ENCODE peak calls at places on chromosomes 2 and 18, in eight cellular contexts. One of them, this sample, is unnamed.

GRCh38 chr2:171447675-171448074 is 13.6 kb downstream of the DCAF17 start:
- DNase-seq in prostate gland: no peak
- DNase-seq in H1: no peak
- DNase-seq in K562: no peak
- DNase-seq in sigmoid colon: no peak
- DNase-seq in spleen: no peak
- DNase-seq in suprapubic skin: no peak
- DNase-seq in HepG2: no peak
- DNase-seq in this sample: no peak

GRCh38 chr2:203225423-203226039 is 13.3 kb upstream of the CYP20A1 start:
- DNase-seq in sigmoid colon: no peak
- DNase-seq in HepG2: peak
- DNase-seq in prostate gland: no peak
- DNase-seq in spleen: peak
- DNase-seq in H1: peak
- DNase-seq in K562: no peak
- DNase-seq in suprapubic skin: no peak
- DNase-seq in this sample: no peak

GRCh38 chr2:207012461-207012860 is 73.1 kb downstream of the CPO start:
- DNase-seq in suprapubic skin: no peak
- DNase-seq in H1: no peak
- DNase-seq in HepG2: no peak
- DNase-seq in K562: no peak
- DNase-seq in spleen: no peak
- DNase-seq in prostate gland: no peak
- DNase-seq in sigmoid colon: no peak
- DNase-seq in this sample: no peak

GRCh38 chr18:27017901-27018500 is 152.5 kb upstream of the AQP4 start:
- DNase-seq in HepG2: peak
- DNase-seq in sigmoid colon: no peak
- DNase-seq in K562: no peak
- DNase-seq in prostate gland: no peak
- DNase-seq in suprapubic skin: no peak
- DNase-seq in H1: no peak
- DNase-seq in spleen: no peak
- DNase-seq in this sample: no peak

GRCh38 chr18:27713727-27714080 is 463.2 kb downstream of the CDH2 start:
- DNase-seq in HepG2: no peak
- DNase-seq in H1: no peak
- DNase-seq in suprapubic skin: no peak
- DNase-seq in K562: no peak
- DNase-seq in prostate gland: no peak
- DNase-seq in spleen: no peak
- DNase-seq in sigmoid colon: no peak
- DNase-seq in this sample: no peak

GRCh38 chr2:49585921-49586320 is 431.6 kb upstream of the FSHR start:
- DNase-seq in spleen: no peak
- DNase-seq in prostate gland: no peak
- DNase-seq in HepG2: no peak
- DNase-seq in K562: no peak
- DNase-seq in sigmoid colon: no peak
- DNase-seq in H1: no peak
- DNase-seq in suprapubic skin: no peak
- DNase-seq in this sample: no peak

GRCh38 chr18:79366177-79367094 is 29.3 kb upstream of the NFATC1 start:
- DNase-seq in HepG2: no peak
- DNase-seq in K562: no peak
- DNase-seq in suprapubic skin: no peak
- DNase-seq in spleen: no peak
- DNase-seq in sigmoid colon: no peak
- DNase-seq in prostate gland: no peak
- DNase-seq in H1: no peak
- DNase-seq in this sample: no peak

GRCh38 chr2:109721626-109722025 is 72.5 kb upstream of the RGPD5 start:
- DNase-seq in sigmoid colon: no peak
- DNase-seq in H1: peak
- DNase-seq in K562: no peak
- DNase-seq in HepG2: no peak
- DNase-seq in prostate gland: peak
- DNase-seq in suprapubic skin: peak
- DNase-seq in spleen: no peak
- DNase-seq in this sample: peak

GRCh38 chr18:68817584-68817983 is 19.7 kb downstream of the CCDC102B start:
- DNase-seq in sigmoid colon: no peak
- DNase-seq in suprapubic skin: no peak
- DNase-seq in H1: no peak
- DNase-seq in spleen: no peak
- DNase-seq in HepG2: no peak
- DNase-seq in prostate gland: no peak
- DNase-seq in K562: no peak
- DNase-seq in this sample: no peak

DNA sequence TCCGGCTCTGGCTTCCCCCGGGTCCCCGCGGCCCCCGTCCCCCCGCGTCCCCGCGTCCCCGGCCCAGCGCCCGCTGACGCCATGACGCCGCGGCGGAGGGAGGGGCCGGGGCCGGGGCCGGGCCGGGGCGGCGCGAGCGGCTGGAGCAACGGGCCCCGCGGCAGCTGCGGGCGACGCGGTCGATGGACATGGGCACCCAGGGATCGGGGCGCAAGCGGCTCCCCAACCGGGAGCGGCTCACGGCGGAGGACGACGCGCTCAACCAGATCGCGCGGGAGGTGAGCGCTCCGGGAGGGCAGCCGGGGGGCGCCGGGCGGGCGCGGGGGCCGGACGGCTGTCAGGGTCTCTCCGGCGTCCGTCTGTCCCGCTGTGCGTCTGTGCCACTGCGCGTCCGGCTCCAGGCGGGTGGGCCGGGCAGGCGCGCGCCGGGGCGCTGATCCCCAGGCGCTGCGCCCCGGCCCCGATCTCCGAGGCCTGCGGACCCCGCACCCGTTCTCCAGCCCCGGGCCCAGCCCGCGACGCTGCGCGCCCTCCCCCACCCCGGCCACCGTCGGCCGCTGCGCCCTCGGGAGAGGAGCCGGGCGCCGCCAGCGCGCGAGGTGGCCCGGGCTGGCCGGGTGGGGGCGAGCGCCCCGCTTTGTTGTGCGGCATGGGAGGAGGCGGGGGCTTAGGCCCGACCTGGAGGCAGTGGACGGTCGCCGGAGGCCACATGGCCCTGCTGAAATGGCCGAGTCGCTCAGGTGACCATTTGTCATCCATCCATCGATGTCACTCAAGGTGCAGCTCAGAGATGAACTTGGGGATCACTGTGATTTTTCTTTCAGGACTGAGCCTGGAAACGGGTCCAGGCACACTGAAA is at the start of gene LRRFIP1:
- DNase-seq in sigmoid colon: peak
- DNase-seq in K562: no peak
- DNase-seq in suprapubic skin: no peak
- DNase-seq in prostate gland: no peak
- DNase-seq in HepG2: no peak
- DNase-seq in H1: peak
- DNase-seq in spleen: peak
- DNase-seq in this sample: peak
- TF ChIP-seq POLR2A in sigmoid colon: no peak
- TF ChIP-seq POLR2A in K562: no peak
- TF ChIP-seq POLR2A in suprapubic skin: no peak
- TF ChIP-seq POLR2A in prostate gland: no peak
- TF ChIP-seq POLR2A in HepG2: no peak
- TF ChIP-seq POLR2A in H1: no peak
- TF ChIP-seq POLR2A in spleen: no peak
- TF ChIP-seq POLR2A in this sample: no peak

GRCh38 chr2:24886114-24886501 is 33.9 kb downstream of the ADCY3 start:
- DNase-seq in H1: no peak
- DNase-seq in HepG2: no peak
- DNase-seq in sigmoid colon: no peak
- DNase-seq in K562: no peak
- DNase-seq in suprapubic skin: no peak
- DNase-seq in spleen: no peak
- DNase-seq in prostate gland: no peak
- DNase-seq in this sample: no peak

GRCh38 chr2:24881158-24881557 is 38.9 kb downstream of the ADCY3 start:
- DNase-seq in prostate gland: no peak
- DNase-seq in sigmoid colon: no peak
- DNase-seq in suprapubic skin: no peak
- DNase-seq in HepG2: no peak
- DNase-seq in K562: no peak
- DNase-seq in H1: no peak
- DNase-seq in spleen: no peak
- DNase-seq in this sample: no peak

GRCh38 chr2:24885221-24886113 is 34.6 kb downstream of the ADCY3 start:
- DNase-seq in H1: no peak
- DNase-seq in spleen: no peak
- DNase-seq in sigmoid colon: no peak
- DNase-seq in suprapubic skin: no peak
- DNase-seq in prostate gland: no peak
- DNase-seq in HepG2: no peak
- DNase-seq in K562: no peak
- DNase-seq in this sample: no peak

GRCh38 chr2:24881623-24882022 is 38.4 kb downstream of the ADCY3 start:
- DNase-seq in sigmoid colon: no peak
- DNase-seq in HepG2: no peak
- DNase-seq in H1: no peak
- DNase-seq in spleen: no peak
- DNase-seq in K562: peak
- DNase-seq in prostate gland: no peak
- DNase-seq in suprapubic skin: no peak
- DNase-seq in this sample: no peak

GRCh38 chr2:24883946-24884345 is 36.1 kb downstream of the ADCY3 start:
- DNase-seq in suprapubic skin: no peak
- DNase-seq in H1: no peak
- DNase-seq in spleen: no peak
- DNase-seq in sigmoid colon: no peak
- DNase-seq in prostate gland: no peak
- DNase-seq in K562: no peak
- DNase-seq in HepG2: no peak
- DNase-seq in this sample: no peak
- H3K4me3 ChIP-seq in suprapubic skin: no peak
- H3K4me3 ChIP-seq in H1: no peak
- H3K4me3 ChIP-seq in spleen: no peak
- H3K4me3 ChIP-seq in sigmoid colon: no peak
- H3K4me3 ChIP-seq in prostate gland: no peak
- H3K4me3 ChIP-seq in K562: no peak
- H3K4me3 ChIP-seq in HepG2: no peak
- H3K4me3 ChIP-seq in this sample: no peak

GRCh38 chr2:229917793-229918192 is 4.0 kb downstream of the TRIP12 start:
- DNase-seq in sigmoid colon: no peak
- DNase-seq in K562: no peak
- DNase-seq in suprapubic skin: no peak
- DNase-seq in spleen: no peak
- DNase-seq in HepG2: no peak
- DNase-seq in H1: no peak
- DNase-seq in prostate gland: no peak
- DNase-seq in this sample: no peak

GRCh38 chr2:229920011-229920781 is 1.6 kb downstream of the TRIP12 start:
- DNase-seq in HepG2: peak
- DNase-seq in prostate gland: peak
- DNase-seq in sigmoid colon: no peak
- DNase-seq in suprapubic skin: no peak
- DNase-seq in spleen: peak
- DNase-seq in K562: no peak
- DNase-seq in H1: no peak
- DNase-seq in this sample: no peak

GRCh38 chr2:229922449-229923386 is at the start of gene FBXO36:
- DNase-seq in H1: no peak
- DNase-seq in sigmoid colon: no peak
- DNase-seq in prostate gland: peak
- DNase-seq in HepG2: peak
- DNase-seq in spleen: peak
- DNase-seq in K562: peak
- DNase-seq in suprapubic skin: peak
- DNase-seq in this sample: peak

GRCh38 chr2:229921892-229922448 is at the start of gene TRIP12:
- DNase-seq in prostate gland: peak
- DNase-seq in H1: peak
- DNase-seq in HepG2: peak
- DNase-seq in spleen: peak
- DNase-seq in suprapubic skin: peak
- DNase-seq in K562: peak
- DNase-seq in sigmoid colon: peak
- DNase-seq in this sample: peak

GRCh38 chr2:229921101-229921891 is 513 bp downstream of the TRIP12 start:
- DNase-seq in H1: peak
- DNase-seq in sigmoid colon: peak
- DNase-seq in spleen: peak
- DNase-seq in suprapubic skin: peak
- DNase-seq in prostate gland: peak
- DNase-seq in HepG2: peak
- DNase-seq in K562: peak
- DNase-seq in this sample: peak
- TF ChIP-seq POLR2AphosphoS5 in H1: no peak
- TF ChIP-seq POLR2AphosphoS5 in sigmoid colon: no peak
- TF ChIP-seq POLR2AphosphoS5 in spleen: peak
- TF ChIP-seq POLR2AphosphoS5 in suprapubic skin: no peak
- TF ChIP-seq POLR2AphosphoS5 in prostate gland: peak
- TF ChIP-seq POLR2AphosphoS5 in HepG2: peak
- TF ChIP-seq POLR2AphosphoS5 in K562: no peak
- TF ChIP-seq POLR2AphosphoS5 in this sample: no peak

GRCh38 chr18:12281861-12282260 is 26.2 kb upstream of the TUBB6 start:
- DNase-seq in H1: no peak
- DNase-seq in sigmoid colon: no peak
- DNase-seq in HepG2: no peak
- DNase-seq in prostate gland: no peak
- DNase-seq in suprapubic skin: no peak
- DNase-seq in spleen: no peak
- DNase-seq in K562: no peak
- DNase-seq in this sample: no peak

GRCh38 chr18:12276736-12277554 is 22.8 kb downstream of the CIDEA start:
- DNase-seq in prostate gland: no peak
- DNase-seq in H1: no peak
- DNase-seq in suprapubic skin: no peak
- DNase-seq in sigmoid colon: peak
- DNase-seq in K562: no peak
- DNase-seq in spleen: no peak
- DNase-seq in HepG2: no peak
- DNase-seq in this sample: no peak

GRCh38 chr18:12278153-12278764 is 24.1 kb downstream of the CIDEA start:
- DNase-seq in sigmoid colon: no peak
- DNase-seq in H1: no peak
- DNase-seq in spleen: no peak
- DNase-seq in prostate gland: no peak
- DNase-seq in HepG2: no peak
- DNase-seq in suprapubic skin: no peak
- DNase-seq in K562: no peak
- DNase-seq in this sample: no peak

GRCh38 chr18:12279781-12280531 is 25.8 kb downstream of the CIDEA start:
- DNase-seq in suprapubic skin: no peak
- DNase-seq in HepG2: no peak
- DNase-seq in spleen: no peak
- DNase-seq in K562: no peak
- DNase-seq in H1: no peak
- DNase-seq in prostate gland: no peak
- DNase-seq in sigmoid colon: peak
- DNase-seq in this sample: no peak

GRCh38 chr18:12278765-12279682 is 24.9 kb downstream of the CIDEA start:
- DNase-seq in H1: peak
- DNase-seq in spleen: no peak
- DNase-seq in prostate gland: peak
- DNase-seq in K562: no peak
- DNase-seq in sigmoid colon: peak
- DNase-seq in suprapubic skin: peak
- DNase-seq in HepG2: peak
- DNase-seq in this sample: peak
- TF ChIP-seq POLR2A in H1: no peak
- TF ChIP-seq POLR2A in spleen: no peak
- TF ChIP-seq POLR2A in prostate gland: peak
- TF ChIP-seq POLR2A in K562: no peak
- TF ChIP-seq POLR2A in sigmoid colon: peak
- TF ChIP-seq POLR2A in suprapubic skin: no peak
- TF ChIP-seq POLR2A in HepG2: peak
- TF ChIP-seq POLR2A in this sample: no peak

This sample was measured in stomach.